ENCODE peak calls at places on chromosome 12, in ten cellular contexts. One of them, this sample, is unnamed.

GRCh38 chr12:3216726-3217682 is 139.8 kb downstream of the TSPAN9 start:
- DNase-seq in activated CD8-positive, alpha-beta T cell treated with anti-CD3 and anti-CD28 coated beads for 36 hours: no peak
- DNase-seq in heart left ventricle: no peak
- DNase-seq in neural progenitor cell: no peak
- DNase-seq in ovary: peak
- DNase-seq in MV-4-11: no peak
- DNase-seq in stomach: no peak
- DNase-seq in Calu3: no peak
- DNase-seq in kidney tubule cell: peak
- DNase-seq in PC-3: peak
- DNase-seq in this sample: peak

GRCh38 chr12:25957898-25958253 is 606 bp upstream of the RASSF8 start:
- DNase-seq in activated CD8-positive, alpha-beta T cell treated with anti-CD3 and anti-CD28 coated beads for 36 hours: peak
- DNase-seq in heart left ventricle: no peak
- DNase-seq in neural progenitor cell: no peak
- DNase-seq in ovary: peak
- DNase-seq in MV-4-11: no peak
- DNase-seq in stomach: no peak
- DNase-seq in Calu3: no peak
- DNase-seq in kidney tubule cell: peak
- DNase-seq in PC-3: peak
- DNase-seq in this sample: peak

GRCh38 chr12:67430708-67431335 is 161.7 kb downstream of the CAND1 start:
- DNase-seq in activated CD8-positive, alpha-beta T cell treated with anti-CD3 and anti-CD28 coated beads for 36 hours: no peak
- DNase-seq in heart left ventricle: peak
- DNase-seq in neural progenitor cell: no peak
- DNase-seq in ovary: peak
- DNase-seq in MV-4-11: no peak
- DNase-seq in stomach: no peak
- DNase-seq in Calu3: no peak
- DNase-seq in kidney tubule cell: no peak
- DNase-seq in PC-3: peak
- DNase-seq in this sample: no peak

GRCh38 chr12:51442324-51442723 is 17.7 kb downstream of the SLC4A8 start:
- DNase-seq in activated CD8-positive, alpha-beta T cell treated with anti-CD3 and anti-CD28 coated beads for 36 hours: no peak
- DNase-seq in heart left ventricle: no peak
- DNase-seq in neural progenitor cell: no peak
- DNase-seq in ovary: no peak
- DNase-seq in MV-4-11: no peak
- DNase-seq in stomach: no peak
- DNase-seq in Calu3: no peak
- DNase-seq in kidney tubule cell: no peak
- DNase-seq in PC-3: no peak
- DNase-seq in this sample: no peak

GRCh38 chr12:69515394-69515793 is 45.2 kb downstream of the FRS2 start:
- DNase-seq in activated CD8-positive, alpha-beta T cell treated with anti-CD3 and anti-CD28 coated beads for 36 hours: no peak
- DNase-seq in heart left ventricle: no peak
- DNase-seq in neural progenitor cell: no peak
- DNase-seq in ovary: no peak
- DNase-seq in MV-4-11: no peak
- DNase-seq in stomach: no peak
- DNase-seq in Calu3: no peak
- DNase-seq in kidney tubule cell: no peak
- DNase-seq in PC-3: no peak
- DNase-seq in this sample: no peak

GRCh38 chr12:14326699-14327098 is 38.8 kb upstream of the ATF7IP start:
- DNase-seq in activated CD8-positive, alpha-beta T cell treated with anti-CD3 and anti-CD28 coated beads for 36 hours: no peak
- DNase-seq in heart left ventricle: no peak
- DNase-seq in neural progenitor cell: no peak
- DNase-seq in ovary: no peak
- DNase-seq in MV-4-11: no peak
- DNase-seq in stomach: no peak
- DNase-seq in Calu3: no peak
- DNase-seq in kidney tubule cell: no peak
- DNase-seq in PC-3: no peak
- DNase-seq in this sample: no peak

GRCh38 chr12:12384601-12385321 is 27.9 kb downstream of the BORCS5 start:
- DNase-seq in activated CD8-positive, alpha-beta T cell treated with anti-CD3 and anti-CD28 coated beads for 36 hours: peak
- DNase-seq in heart left ventricle: no peak
- DNase-seq in neural progenitor cell: peak
- DNase-seq in ovary: no peak
- DNase-seq in MV-4-11: peak
- DNase-seq in stomach: no peak
- DNase-seq in Calu3: no peak
- DNase-seq in kidney tubule cell: no peak
- DNase-seq in PC-3: no peak
- DNase-seq in this sample: no peak

GRCh38 chr12:22360772-22361171 is 26.3 kb upstream of the ST8SIA1 start:
- DNase-seq in activated CD8-positive, alpha-beta T cell treated with anti-CD3 and anti-CD28 coated beads for 36 hours: no peak
- DNase-seq in heart left ventricle: no peak
- DNase-seq in neural progenitor cell: no peak
- DNase-seq in ovary: no peak
- DNase-seq in MV-4-11: peak
- DNase-seq in stomach: no peak
- DNase-seq in Calu3: no peak
- DNase-seq in kidney tubule cell: no peak
- DNase-seq in PC-3: no peak
- DNase-seq in this sample: no peak

GRCh38 chr12:101745481-101745880 is 6.2 kb upstream of the SYCP3 start:
- DNase-seq in activated CD8-positive, alpha-beta T cell treated with anti-CD3 and anti-CD28 coated beads for 36 hours: no peak
- DNase-seq in heart left ventricle: no peak
- DNase-seq in neural progenitor cell: no peak
- DNase-seq in ovary: no peak
- DNase-seq in MV-4-11: no peak
- DNase-seq in stomach: no peak
- DNase-seq in Calu3: no peak
- DNase-seq in kidney tubule cell: no peak
- DNase-seq in PC-3: peak
- DNase-seq in this sample: peak

GRCh38 chr12:124026755-124027745 is 54.0 kb downstream of the ZNF664 start:
- DNase-seq in activated CD8-positive, alpha-beta T cell treated with anti-CD3 and anti-CD28 coated beads for 36 hours: no peak
- DNase-seq in heart left ventricle: no peak
- DNase-seq in neural progenitor cell: no peak
- DNase-seq in ovary: no peak
- DNase-seq in MV-4-11: peak
- DNase-seq in stomach: no peak
- DNase-seq in Calu3: no peak
- DNase-seq in kidney tubule cell: peak
- DNase-seq in PC-3: peak
- DNase-seq in this sample: peak

GRCh38 chr12:115199831-115200230 is 515.9 kb upstream of the TBX3 start:
- DNase-seq in activated CD8-positive, alpha-beta T cell treated with anti-CD3 and anti-CD28 coated beads for 36 hours: no peak
- DNase-seq in heart left ventricle: no peak
- DNase-seq in neural progenitor cell: no peak
- DNase-seq in ovary: no peak
- DNase-seq in MV-4-11: no peak
- DNase-seq in stomach: no peak
- DNase-seq in Calu3: no peak
- DNase-seq in kidney tubule cell: peak
- DNase-seq in PC-3: no peak
- DNase-seq in this sample: peak

GRCh38 chr12:132837693-132838463 is 9.2 kb upstream of the GOLGA3 start:
- DNase-seq in activated CD8-positive, alpha-beta T cell treated with anti-CD3 and anti-CD28 coated beads for 36 hours: no peak
- DNase-seq in heart left ventricle: no peak
- DNase-seq in neural progenitor cell: no peak
- DNase-seq in ovary: no peak
- DNase-seq in MV-4-11: no peak
- DNase-seq in stomach: no peak
- DNase-seq in Calu3: no peak
- DNase-seq in kidney tubule cell: no peak
- DNase-seq in PC-3: no peak
- DNase-seq in this sample: no peak

GRCh38 chr12:15131462-15131861 is 89.8 kb downstream of the RERG start:
- DNase-seq in activated CD8-positive, alpha-beta T cell treated with anti-CD3 and anti-CD28 coated beads for 36 hours: no peak
- DNase-seq in heart left ventricle: no peak
- DNase-seq in neural progenitor cell: no peak
- DNase-seq in ovary: no peak
- DNase-seq in MV-4-11: no peak
- DNase-seq in stomach: no peak
- DNase-seq in Calu3: no peak
- DNase-seq in kidney tubule cell: peak
- DNase-seq in PC-3: peak
- DNase-seq in this sample: peak

GRCh38 chr12:20599757-20600156 is 95.4 kb upstream of the SLCO1C1 start:
- DNase-seq in activated CD8-positive, alpha-beta T cell treated with anti-CD3 and anti-CD28 coated beads for 36 hours: no peak
- DNase-seq in heart left ventricle: no peak
- DNase-seq in neural progenitor cell: no peak
- DNase-seq in ovary: no peak
- DNase-seq in MV-4-11: no peak
- DNase-seq in stomach: no peak
- DNase-seq in Calu3: no peak
- DNase-seq in kidney tubule cell: no peak
- DNase-seq in PC-3: no peak
- DNase-seq in this sample: no peak

GRCh38 chr12:182381-182883 is 31.5 kb downstream of the SLC6A12 start:
- DNase-seq in activated CD8-positive, alpha-beta T cell treated with anti-CD3 and anti-CD28 coated beads for 36 hours: no peak
- DNase-seq in heart left ventricle: peak
- DNase-seq in neural progenitor cell: no peak
- DNase-seq in ovary: no peak
- DNase-seq in MV-4-11: peak
- DNase-seq in stomach: no peak
- DNase-seq in Calu3: no peak
- DNase-seq in kidney tubule cell: peak
- DNase-seq in PC-3: peak
- DNase-seq in this sample: peak

GRCh38 chr12:62632521-62632920 is 165.9 kb downstream of the MON2 start:
- DNase-seq in activated CD8-positive, alpha-beta T cell treated with anti-CD3 and anti-CD28 coated beads for 36 hours: no peak
- DNase-seq in heart left ventricle: peak
- DNase-seq in neural progenitor cell: peak
- DNase-seq in ovary: peak
- DNase-seq in MV-4-11: no peak
- DNase-seq in stomach: no peak
- DNase-seq in Calu3: peak
- DNase-seq in kidney tubule cell: no peak
- DNase-seq in PC-3: no peak
- DNase-seq in this sample: no peak

GRCh38 chr12:110379201-110379600 is 24.3 kb downstream of the ANAPC7 start:
- DNase-seq in activated CD8-positive, alpha-beta T cell treated with anti-CD3 and anti-CD28 coated beads for 36 hours: no peak
- DNase-seq in heart left ventricle: no peak
- DNase-seq in neural progenitor cell: no peak
- DNase-seq in ovary: no peak
- DNase-seq in MV-4-11: peak
- DNase-seq in stomach: no peak
- DNase-seq in Calu3: no peak
- DNase-seq in kidney tubule cell: no peak
- DNase-seq in PC-3: no peak
- DNase-seq in this sample: no peak

GRCh38 chr12:18849080-18849479 is 111.2 kb downstream of the CAPZA3 start:
- DNase-seq in activated CD8-positive, alpha-beta T cell treated with anti-CD3 and anti-CD28 coated beads for 36 hours: no peak
- DNase-seq in heart left ventricle: no peak
- DNase-seq in neural progenitor cell: no peak
- DNase-seq in ovary: no peak
- DNase-seq in MV-4-11: no peak
- DNase-seq in stomach: no peak
- DNase-seq in Calu3: peak
- DNase-seq in kidney tubule cell: peak
- DNase-seq in PC-3: peak
- DNase-seq in this sample: peak

GRCh38 chr12:27732281-27732680 is 21.6 kb downstream of the MRPS35 start:
- DNase-seq in activated CD8-positive, alpha-beta T cell treated with anti-CD3 and anti-CD28 coated beads for 36 hours: peak
- DNase-seq in heart left ventricle: no peak
- DNase-seq in neural progenitor cell: no peak
- DNase-seq in ovary: no peak
- DNase-seq in MV-4-11: no peak
- DNase-seq in stomach: peak
- DNase-seq in Calu3: peak
- DNase-seq in kidney tubule cell: no peak
- DNase-seq in PC-3: peak
- DNase-seq in this sample: no peak

GRCh38 chr12:108112815-108113556 is 16.1 kb upstream of the WSCD2 start:
- DNase-seq in activated CD8-positive, alpha-beta T cell treated with anti-CD3 and anti-CD28 coated beads for 36 hours: no peak
- DNase-seq in heart left ventricle: no peak
- DNase-seq in neural progenitor cell: peak
- DNase-seq in ovary: no peak
- DNase-seq in MV-4-11: no peak
- DNase-seq in stomach: no peak
- DNase-seq in Calu3: no peak
- DNase-seq in kidney tubule cell: no peak
- DNase-seq in PC-3: no peak
- DNase-seq in this sample: no peak

GRCh38 chr12:94033767-94034166 is 114.6 kb upstream of the PLXNC1 start:
- DNase-seq in activated CD8-positive, alpha-beta T cell treated with anti-CD3 and anti-CD28 coated beads for 36 hours: no peak
- DNase-seq in heart left ventricle: no peak
- DNase-seq in neural progenitor cell: no peak
- DNase-seq in ovary: no peak
- DNase-seq in MV-4-11: no peak
- DNase-seq in stomach: no peak
- DNase-seq in Calu3: no peak
- DNase-seq in kidney tubule cell: no peak
- DNase-seq in PC-3: no peak
- DNase-seq in this sample: no peak

GRCh38 chr12:56657416-56658379 is 11.9 kb upstream of the ATP5F1B start:
- DNase-seq in activated CD8-positive, alpha-beta T cell treated with anti-CD3 and anti-CD28 coated beads for 36 hours: peak
- DNase-seq in heart left ventricle: no peak
- DNase-seq in neural progenitor cell: no peak
- DNase-seq in ovary: no peak
- DNase-seq in MV-4-11: no peak
- DNase-seq in stomach: no peak
- DNase-seq in Calu3: no peak
- DNase-seq in kidney tubule cell: no peak
- DNase-seq in PC-3: no peak
- DNase-seq in this sample: peak

GRCh38 chr12:179131-179884 is 34.6 kb downstream of the SLC6A12 start:
- DNase-seq in activated CD8-positive, alpha-beta T cell treated with anti-CD3 and anti-CD28 coated beads for 36 hours: no peak
- DNase-seq in heart left ventricle: peak
- DNase-seq in neural progenitor cell: no peak
- DNase-seq in ovary: no peak
- DNase-seq in MV-4-11: no peak
- DNase-seq in stomach: no peak
- DNase-seq in Calu3: no peak
- DNase-seq in kidney tubule cell: peak
- DNase-seq in PC-3: no peak
- DNase-seq in this sample: no peak

GRCh38 chr12:9039397-9039977 is 50.1 kb downstream of the KLRG1 start:
- DNase-seq in activated CD8-positive, alpha-beta T cell treated with anti-CD3 and anti-CD28 coated beads for 36 hours: no peak
- DNase-seq in heart left ventricle: no peak
- DNase-seq in neural progenitor cell: peak
- DNase-seq in ovary: peak
- DNase-seq in MV-4-11: peak
- DNase-seq in stomach: no peak
- DNase-seq in Calu3: peak
- DNase-seq in kidney tubule cell: peak
- DNase-seq in PC-3: peak
- DNase-seq in this sample: peak

GRCh38 chr12:124626841-124627502 is 59.6 kb upstream of the NCOR2 start:
- DNase-seq in activated CD8-positive, alpha-beta T cell treated with anti-CD3 and anti-CD28 coated beads for 36 hours: no peak
- DNase-seq in heart left ventricle: peak
- DNase-seq in neural progenitor cell: no peak
- DNase-seq in ovary: peak
- DNase-seq in MV-4-11: no peak
- DNase-seq in stomach: peak
- DNase-seq in Calu3: no peak
- DNase-seq in kidney tubule cell: no peak
- DNase-seq in PC-3: no peak
- DNase-seq in this sample: no peak

This sample was measured in bronchial epithelial cell.